ENCODE peak calls at places on chromosomes 4 and X, in six cellular contexts. S is MG63, A is IMR-90, X is tibial nerve, V is transverse colon, D is testis. O is an unnamed sample.

GRCh38 chrX:40581333-40581910 is 652 bp downstream of the ATP6AP2 start:
- DNase-seq in D (no peak), V (no peak), S (no peak), X (no peak), A (peak; percentile 8), O (peak; percentile 2)

GRCh38 chr4:168021666-168022065 is 70.7 kb upstream of the ANXA10 start:
- DNase-seq in S (no peak), V (no peak), A (peak; percentile 47), D (no peak), X (no peak), O (no peak)

GRCh38 chr4:79576480-79576803 is 168.4 kb upstream of the GK2 start:
- DNase-seq in A (peak; percentile 18), S (peak; percentile 2), V (no peak), D (no peak), X (no peak), O (peak; percentile 2)

GRCh38 chr4:78174931-78175330 is 117.8 kb downstream of the FRAS1 start:
- DNase-seq in V (no peak), X (no peak), D (no peak), A (no peak), S (no peak), O (no peak)

GRCh38 chr4:113564493-113564892 is 197.0 kb downstream of the CAMK2D start:
- DNase-seq in X (no peak), S (no peak), D (no peak), A (no peak), V (no peak), O (no peak)

GRCh38 chr4:2186133-2186864 is 55.6 kb downstream of the HAUS3 start:
- DNase-seq in X (no peak), S (no peak), V (peak; percentile 24), A (peak; percentile 22), D (no peak), O (peak; percentile 45)

GRCh38 chr4:114597410-114598115 is 1.0 kb upstream of the UGT8 start:
- DNase-seq in V (peak; percentile 15), A (no peak), D (no peak), S (no peak), X (no peak), O (peak; percentile 41)

GRCh38 chrX:136849395-136849794 is 31.1 kb downstream of the RBMX start:
- DNase-seq in A (no peak), S (no peak), X (no peak), V (no peak), D (no peak), O (no peak)

GRCh38 chr4:186037692-186038658 is 31.0 kb upstream of the TLR3 start:
- DNase-seq in V (peak; percentile 39), D (peak; percentile 78), A (peak; percentile 80), S (peak; percentile 23), X (no peak), O (peak; percentile 76)

GRCh38 chr4:95693594-95693993 is 144.8 kb upstream of the UNC5C start:
- DNase-seq in X (no peak), S (no peak), D (no peak), A (peak; percentile 0), V (no peak), O (no peak)

GRCh38 chrX:41559662-41560061 is 112.5 kb downstream of the NYX start:
- DNase-seq in S (no peak), X (no peak), A (peak; percentile 95), V (no peak), D (no peak), O (peak; percentile 28)

GRCh38 chr4:14524236-14524635 is 478.0 kb upstream of the CPEB2 start:
- DNase-seq in S (no peak), V (no peak), D (no peak), X (no peak), A (no peak), O (no peak)

GRCh38 chrX:150308532-150309157 is 54.5 kb upstream of the MAMLD1 start:
- DNase-seq in S (peak; percentile 74), D (no peak), X (no peak), V (no peak), A (no peak), O (no peak)

GRCh38 chr4:184688447-184688846 is 38.9 kb downstream of the PRIMPOL start:
- DNase-seq in A (peak; percentile 95), S (peak; percentile 89), V (no peak), X (no peak), D (no peak), O (no peak)

GRCh38 chrX:103530540-103530939 is 11.3 kb upstream of the RAB40A start:
- DNase-seq in A (peak; percentile 6), D (no peak), S (no peak), V (no peak), X (no peak), O (no peak)

GRCh38 chr4:52894408-52894807 is 32.3 kb downstream of the RASL11B start:
- DNase-seq in X (no peak), A (no peak), V (no peak), D (no peak), S (no peak), O (no peak)

GRCh38 chrX:65196758-65197371 is 220.6 kb upstream of the ZC4H2 start:
- DNase-seq in S (peak; percentile 1), A (no peak), V (peak; percentile 84), X (peak; percentile 10), D (peak; percentile 13), O (peak; percentile 83)

GRCh38 chrX:116667346-116667745 is 204.6 kb upstream of the CT83 start:
- DNase-seq in A (no peak), S (no peak), D (no peak), X (no peak), V (no peak), O (no peak)

GRCh38 chr4:82017680-82018079 is 356.1 kb downstream of the HNRNPD start:
- DNase-seq in A (peak; percentile 32), D (no peak), X (no peak), V (no peak), S (no peak), O (peak; percentile 31)

GRCh38 chr4:7254736-7255487 is 62.6 kb downstream of the SORCS2 start:
- DNase-seq in V (no peak), A (no peak), D (no peak), S (no peak), X (no peak), O (no peak)

GRCh38 chr4:8274772-8275241 is 5.3 kb downstream of the HTRA3 start:
- DNase-seq in V (peak; percentile 74), A (peak; percentile 93), S (peak; percentile 92), X (peak; percentile 82), D (peak; percentile 85), O (peak; percentile 18)

DNA sequence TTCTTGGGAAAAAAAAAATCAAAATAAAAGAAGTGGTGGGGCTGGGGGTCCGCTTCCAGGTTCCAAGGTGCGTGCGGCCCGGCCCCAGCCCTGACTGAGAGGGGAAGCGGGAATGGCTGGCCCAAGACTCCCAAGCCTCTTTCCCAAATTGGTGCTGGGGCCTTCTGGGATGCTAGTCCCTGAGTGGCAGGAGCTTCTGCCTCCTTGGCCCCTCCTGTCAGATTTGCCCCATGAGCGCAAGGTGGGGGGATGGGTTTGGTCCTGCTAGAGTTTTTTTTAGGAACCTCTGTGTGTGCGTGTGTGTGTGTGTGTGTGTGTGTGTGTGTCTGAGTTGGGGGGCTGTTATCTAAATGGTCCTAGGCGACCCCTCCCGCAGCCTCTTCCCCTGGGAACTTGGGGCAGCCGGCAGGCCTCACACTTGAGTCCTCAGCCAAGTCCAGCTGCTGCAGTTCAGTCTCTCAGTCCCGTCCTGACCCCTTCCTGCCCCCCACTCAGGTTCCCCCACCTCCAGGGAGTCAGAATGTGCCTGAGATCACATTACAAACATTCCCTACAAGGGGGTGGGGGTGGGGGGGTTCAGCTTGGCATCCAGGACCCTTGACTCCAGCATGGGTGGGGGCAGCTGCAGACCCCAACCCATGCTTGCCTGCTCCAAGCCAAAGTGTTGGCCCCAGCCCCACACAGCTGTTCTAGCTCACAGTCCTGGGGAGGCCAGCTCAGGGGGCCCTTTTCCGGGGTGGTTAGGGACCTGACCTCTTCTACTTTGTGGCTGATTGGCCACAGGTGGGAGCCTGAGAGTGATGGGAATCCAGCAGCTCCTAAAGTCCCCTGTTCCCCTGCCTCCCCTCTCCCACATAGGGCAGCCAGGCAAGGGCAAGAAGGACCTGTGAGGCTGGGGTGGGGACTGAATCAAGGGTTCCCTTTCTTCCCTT is 4.0 kb downstream of the EFNB1 start:
- DNase-seq in V (no peak), D (no peak), S (no peak), X (no peak), A (no peak), O (no peak)
- H3K4me3 ChIP-seq in V (peak overlapping the region; percentile 81), D (no peak overlapping the region), S (peak overlapping the region; percentile 71), X (no peak overlapping the region), A (peak overlapping the region; percentile 86), O (peak overlapping the region; percentile 78)

GRCh38 chr4:85423414-85423813 is 51.5 kb upstream of the ARHGAP24 start:
- DNase-seq in D (no peak), V (no peak), X (no peak), S (no peak), A (no peak), O (no peak)
- H3K4me3 ChIP-seq in D (no peak overlapping the region), V (no peak overlapping the region), X (no peak overlapping the region), S (no peak overlapping the region), A (no peak overlapping the region), O (no peak overlapping the region)

GRCh38 chrX:1124531-1124930 is 87.9 kb downstream of the CRLF2 start:
- DNase-seq in A (no peak), X (no peak), D (no peak), V (no peak), S (no peak), O (no peak)

DNA sequence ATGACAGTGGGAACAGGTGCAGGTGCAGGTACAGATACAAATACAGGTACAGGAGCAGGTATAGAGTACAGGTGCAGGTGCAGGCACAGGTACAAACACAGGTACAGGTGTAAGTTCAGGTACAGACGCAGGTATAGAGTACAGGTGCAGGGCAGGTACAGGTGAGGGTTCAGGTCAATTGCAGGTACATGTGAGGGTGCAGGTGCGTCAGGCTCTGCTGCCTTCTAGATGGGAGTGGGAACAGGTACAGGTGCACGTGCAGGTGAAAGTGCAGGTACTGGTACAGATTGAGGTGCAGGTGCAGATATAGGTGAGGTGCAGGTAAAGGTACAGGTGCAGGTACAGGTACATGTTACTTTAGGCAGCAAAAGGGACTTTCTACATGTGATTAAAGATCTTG is 85.7 kb downstream of the CRLF2 start:
- DNase-seq in A (no peak), V (no peak), X (no peak), S (no peak), D (no peak), O (no peak)
- H3K4me3 ChIP-seq in A (no peak overlapping the region), V (no peak overlapping the region), X (no peak overlapping the region), S (no peak overlapping the region), D (no peak overlapping the region), O (no peak overlapping the region)

GRCh38 chr4:76035799-76036389 is at the start of gene CXCL11:
- DNase-seq in X (no peak), D (no peak), V (no peak), S (no peak), A (peak; percentile 26), O (no peak)
- H3K4me3 ChIP-seq in X (no peak within 1 kb of the TSS), D (no peak within 1 kb of the TSS), V (no peak within 1 kb of the TSS), S (no peak within 1 kb of the TSS), A (no peak within 1 kb of the TSS), O (no peak within 1 kb of the TSS)

GRCh38 chrX:95055991-95056390 is 1382.0 kb downstream of the FAM133A start:
- DNase-seq in D (no peak), X (no peak), V (no peak), A (no peak), S (no peak), O (no peak)

GRCh38 chrX:95059909-95060308 is 1385.9 kb downstream of the FAM133A start:
- DNase-seq in A (no peak), D (no peak), V (no peak), S (no peak), X (no peak), O (no peak)

GRCh38 chrX:95058815-95059214 is 1384.8 kb downstream of the FAM133A start:
- DNase-seq in S (peak; percentile 3), V (no peak), D (no peak), A (peak; percentile 58), X (no peak), O (no peak)

GRCh38 chrX:95057341-95057740 is 1383.3 kb downstream of the FAM133A start:
- DNase-seq in X (no peak), D (no peak), S (no peak), A (peak; percentile 4), V (no peak), O (no peak)

GRCh38 chrX:95056901-95057300 is 1382.9 kb downstream of the FAM133A start:
- DNase-seq in X (no peak), V (no peak), S (no peak), D (no peak), A (peak; percentile 4), O (no peak)
- H3K4me3 ChIP-seq in X (no peak overlapping the region), V (no peak overlapping the region), S (no peak overlapping the region), D (no peak overlapping the region), A (no peak overlapping the region), O (no peak overlapping the region)

O was measured in small intestine.